ENCODE peak calls at places on chromosomes 13 and 19, in nine cellular contexts. D is cardiac muscle cell; H is glutamatergic neuron; C is GM12865; F is pancreas; W is lung; I is stomach; R is breast epithelium; Q is CD4-positive, alpha-beta T cell. P is an unnamed sample.

GRCh38 chr19:48608798-48609263 is 2.3 kb downstream of the SPACA4 start:
- DNase-seq in C (peak), D (peak), W (no peak), Q (peak), H (peak), F (no peak), R (no peak), I (no peak), P (no peak)

GRCh38 chr19:10416083-10416379 is 4.3 kb upstream of the PDE4A start:
- DNase-seq in F (no peak), Q (no peak), D (no peak), C (no peak), R (no peak), W (no peak), I (no peak), H (no peak), P (no peak)

GRCh38 chr13:71811344-71811743 is 55.7 kb downstream of the DACH1 start:
- DNase-seq in I (no peak), D (no peak), Q (no peak), W (no peak), C (no peak), R (no peak), F (no peak), H (no peak), P (no peak)

GRCh38 chr19:15276620-15277019 is 44.4 kb upstream of the EPHX3 start:
- DNase-seq in I (no peak), C (no peak), R (no peak), H (no peak), F (no peak), D (no peak), Q (no peak), W (no peak), P (no peak)

GRCh38 chr13:27928353-27928804 is 8.6 kb downstream of the PDX1 start:
- DNase-seq in D (no peak), W (no peak), R (no peak), F (peak), I (no peak), H (no peak), C (no peak), Q (no peak), P (no peak)

GRCh38 chr13:113854238-113855011 is 9.5 kb downstream of the GAS6 start:
- DNase-seq in I (no peak), F (peak), Q (no peak), W (no peak), C (no peak), D (peak), R (peak), H (no peak), P (peak)

GRCh38 chr13:111625526-111626315 is 305.3 kb downstream of the TEX29 start:
- DNase-seq in H (no peak), C (no peak), F (no peak), Q (no peak), W (no peak), I (no peak), D (no peak), R (no peak), P (no peak)

GRCh38 chr13:21435710-21436151 is 23.4 kb downstream of the ZDHHC20 start:
- DNase-seq in Q (peak), C (peak), I (peak), D (peak), R (no peak), F (peak), H (no peak), W (peak), P (peak)

GRCh38 chr13:19845758-19846157 is 17.7 kb downstream of the ZMYM5 start:
- DNase-seq in I (no peak), Q (no peak), H (no peak), C (no peak), W (no peak), R (no peak), D (peak), F (no peak), P (peak)

GRCh38 chr13:113786262-113786841 is 27.3 kb downstream of the TMEM255B start:
- DNase-seq in W (no peak), C (no peak), Q (no peak), D (peak), H (no peak), I (peak), R (no peak), F (no peak), P (peak)

GRCh38 chr13:109900320-109900719 is 113.9 kb upstream of the IRS2 start:
- DNase-seq in Q (no peak), I (no peak), F (no peak), C (no peak), H (no peak), R (no peak), W (no peak), D (peak), P (no peak)

GRCh38 chr19:10502524-10503001 is 593 bp downstream of the KEAP1 start:
- DNase-seq in D (peak), C (peak), Q (peak), I (peak), R (peak), W (peak), H (peak), F (peak), P (peak)

GRCh38 chr13:26599885-26600284 is 42.4 kb downstream of the WASF3 start:
- DNase-seq in Q (no peak), F (no peak), D (no peak), H (no peak), I (no peak), R (no peak), C (no peak), W (no peak), P (no peak)

GRCh38 chr13:27374650-27375049 is 49.8 kb upstream of the GTF3A start:
- DNase-seq in R (peak), I (peak), Q (peak), C (peak), D (peak), W (peak), F (peak), H (peak), P (peak)

GRCh38 chr13:20358022-20358421 is 125.9 kb upstream of the GJB6 start:
- DNase-seq in I (no peak), Q (no peak), R (no peak), H (no peak), D (no peak), W (no peak), F (no peak), C (no peak), P (no peak)

GRCh38 chr13:109785892-109786450 is 412 bp downstream of the IRS2 start:
- DNase-seq in C (no peak), H (peak), R (no peak), I (no peak), W (no peak), F (no peak), D (peak), Q (no peak), P (no peak)

GRCh38 chr19:2207991-2208860 is 27.9 kb downstream of the PLEKHJ1 start:
- DNase-seq in C (peak), D (peak), W (no peak), F (no peak), R (no peak), I (peak), Q (no peak), H (peak), P (peak)
- TF ChIP-seq CTCF in C (no peak), D (peak), W (no peak), F (no peak), R (no peak), I (no peak), Q (no peak), H (no peak), P (peak)

GRCh38 chr13:97574926-97575325 is 141.0 kb downstream of the RAP2A start:
- DNase-seq in W (no peak), I (no peak), R (no peak), F (no peak), H (peak), C (peak), Q (no peak), D (peak), P (no peak)
- TF ChIP-seq CTCF in W (no peak), I (no peak), R (no peak), F (no peak), H (no peak), C (peak), Q (no peak), D (peak), P (peak)

GRCh38 chr13:40664100-40665060 is 2.1 kb downstream of the FOXO1 start:
- DNase-seq in W (peak), F (peak), D (peak), C (peak), Q (peak), R (peak), I (peak), H (peak), P (peak)

GRCh38 chr13:40666058-40666904 is at the start of gene FOXO1:
- DNase-seq in Q (peak), F (peak), R (peak), I (peak), D (peak), C (peak), H (peak), W (peak), P (peak)

GRCh38 chr13:40666905-40667621 is 622 bp upstream of the FOXO1 start:
- DNase-seq in Q (peak), C (no peak), W (peak), D (no peak), H (peak), R (peak), F (peak), I (peak), P (peak)

GRCh38 chr13:40665754-40666057 is 735 bp downstream of the FOXO1 start:
- DNase-seq in F (no peak), I (no peak), C (no peak), H (peak), D (no peak), W (no peak), R (no peak), Q (peak), P (no peak)

DNA sequence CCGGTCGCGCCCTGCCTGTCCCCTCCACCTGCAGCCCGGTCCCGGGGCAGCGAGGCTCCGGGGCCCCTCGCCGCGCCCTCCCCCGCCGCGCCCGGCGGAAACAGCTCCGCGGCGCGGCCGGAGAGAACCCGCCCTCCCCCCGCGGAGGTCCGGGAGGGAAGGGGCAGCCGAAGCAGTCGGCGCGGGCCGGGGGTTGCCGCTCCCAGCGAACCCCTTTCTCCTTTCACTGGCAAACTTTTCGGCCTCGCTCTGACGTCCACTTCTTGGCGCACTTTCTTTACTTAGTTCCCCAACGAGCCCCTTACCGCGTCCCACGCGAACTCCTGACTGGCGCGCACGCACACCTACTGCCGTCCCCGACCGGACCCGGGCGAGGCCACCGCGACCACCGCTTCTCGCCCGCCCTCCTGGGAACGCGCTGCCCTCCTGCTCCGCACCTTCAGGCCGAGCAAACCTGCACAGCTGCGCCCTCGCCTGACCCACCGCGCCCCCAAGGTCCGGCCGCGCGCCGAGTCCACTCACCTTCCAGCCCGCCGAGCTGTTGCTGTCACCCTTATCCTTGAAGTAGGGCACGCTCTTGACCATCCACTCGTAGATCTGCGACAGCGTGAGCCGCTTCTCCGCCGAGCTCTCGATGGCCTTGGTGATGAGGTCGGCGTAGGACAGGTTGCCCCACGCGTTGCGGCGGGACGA is 1.2 kb downstream of the FOXO1 start:
- DNase-seq in Q (peak), R (peak), F (peak), D (no peak), I (peak), C (peak), W (peak), H (peak), P (no peak)
- TF ChIP-seq CTCF in Q (no peak), R (no peak), F (no peak), D (peak), I (no peak), C (no peak), W (no peak), H (no peak), P (no peak)

GRCh38 chr19:50500060-50500752 is 10.8 kb downstream of the JOSD2 start:
- DNase-seq in I (no peak), C (peak), R (no peak), F (no peak), Q (no peak), D (no peak), H (peak), W (no peak), P (no peak)
- TF ChIP-seq CTCF in I (no peak), C (peak), R (no peak), F (no peak), Q (no peak), D (peak), H (no peak), W (no peak), P (no peak)

GRCh38 chr13:58907347-58907746 is 1256.4 kb downstream of the DIAPH3 start:
- DNase-seq in D (peak), W (no peak), I (no peak), F (no peak), R (no peak), C (no peak), H (no peak), Q (no peak), P (no peak)
- TF ChIP-seq CTCF in D (peak), W (no peak), I (no peak), F (no peak), R (no peak), C (no peak), H (no peak), Q (no peak), P (no peak)

P was measured in foreskin fibroblast.